ENCODE peak calls at places on chromosomes 7 and 10, in four cellular contexts. A is adrenal gland, D is LNCaP clone FGC, F is NT2/D1. U is an unnamed sample.
A peak's percentile ranks its signal among the peaks of the same experiment; 100 is the strongest.

GRCh38 chr10:71747808-71748523 is 25.4 kb downstream of the VSIR start:
- DNase-seq in A (no peak), D (no peak), F (no peak), U (no peak)

GRCh38 chr7:155369-156000 is 36.9 kb upstream of the FAM20C start:
- DNase-seq in A (no peak), D (no peak), F (no peak), U (no peak)

GRCh38 chr10:72764151-72764550 is 72.2 kb downstream of the MCU start:
- DNase-seq in A (no peak), D (no peak), F (no peak), U (no peak)

GRCh38 chr10:3668276-3668960 is 116.6 kb downstream of the KLF6 start:
- DNase-seq in A (peak; percentile 28), D (no peak), F (no peak), U (peak; percentile 46)

GRCh38 chr7:128909605-128910568 is 622 bp downstream of the KCP start:
- DNase-seq in A (no peak), D (no peak), F (no peak), U (no peak)

GRCh38 chr10:104393387-104393786 is 39.8 kb downstream of the CFAP58 start:
- DNase-seq in A (no peak), D (no peak), F (no peak), U (no peak)

GRCh38 chr10:125781374-125781773 is 5.8 kb upstream of the MMP21 start:
- DNase-seq in A (no peak), D (no peak), F (no peak), U (no peak)

GRCh38 chr10:126686271-126686670 is 15.8 kb upstream of the C10orf90 start:
- DNase-seq in A (no peak), D (no peak), F (no peak), U (no peak)

GRCh38 chr7:64504581-64505120 is 58.2 kb downstream of the ZNF680 start:
- DNase-seq in A (no peak), D (no peak), F (no peak), U (no peak)

GRCh38 chr7:154623399-154623798 is 379.5 kb downstream of the PAXIP1 start:
- DNase-seq in A (no peak), D (no peak), F (no peak), U (no peak)

GRCh38 chr7:49279886-49280285 is 355.5 kb downstream of the CDC14C start:
- DNase-seq in A (no peak), D (no peak), F (no peak), U (no peak)

GRCh38 chr10:77505431-77506334 is 131.9 kb downstream of the KCNMA1 start:
- DNase-seq in A (no peak), D (no peak), F (no peak), U (no peak)

GRCh38 chr10:26022831-26023230 is 88.8 kb downstream of the MYO3A start:
- DNase-seq in A (no peak), D (no peak), F (no peak), U (no peak)

GRCh38 chr7:45888993-45889366 is 692 bp downstream of the IGFBP1 start:
- DNase-seq in A (no peak), D (no peak), F (no peak), U (no peak)

GRCh38 chr7:39720586-39720985 is 97.2 kb downstream of the RALA start:
- DNase-seq in A (no peak), D (peak; percentile 80), F (no peak), U (peak; percentile 78)

GRCh38 chr10:119316002-119316358 is 108.6 kb downstream of the GRK5 start:
- DNase-seq in A (no peak), D (no peak), F (no peak), U (no peak)

GRCh38 chr10:51010977-51011376 is 63.3 kb upstream of the PRKG1 start:
- DNase-seq in A (peak; percentile 29), D (no peak), F (no peak), U (no peak)

GRCh38 chr7:17646181-17646956 is 293.9 kb downstream of the SNX13 start:
- DNase-seq in A (no peak), D (peak; percentile 6), F (no peak), U (no peak)

GRCh38 chr10:11331706-11332105 is 279.7 kb downstream of the USP6NL start:
- DNase-seq in A (no peak), D (no peak), F (no peak), U (no peak)

GRCh38 chr7:37495574-37496184 is 47.0 kb upstream of the ELMO1 start:
- DNase-seq in A (no peak), D (no peak), F (no peak), U (no peak)

GRCh38 chr10:26215923-26216576 is 524 bp upstream of the GAD2 start:
- DNase-seq in A (no peak), D (no peak), F (no peak), U (no peak)

GRCh38 chr7:150986099-150986512 is 4.7 kb upstream of the NOS3 start:
- DNase-seq in A (peak; percentile 67), D (no peak), F (no peak), U (no peak)

GRCh38 chr7:140239653-140239935 is 62.8 kb upstream of the KDM7A start:
- DNase-seq in A (no peak), D (no peak), F (no peak), U (no peak)

GRCh38 chr7:157693071-157693520 is 356.3 kb downstream of the DNAJB6 start:
- DNase-seq in A (no peak), D (no peak), F (no peak), U (no peak)

GRCh38 chr7:36280840-36281812 is 108.5 kb upstream of the ANLN start:
- DNase-seq in A (peak; percentile 83), D (no peak), F (peak; percentile 85), U (peak; percentile 45)

GRCh38 chr7:90879924-90880323 is 283.8 kb downstream of the CDK14 start:
- DNase-seq in A (no peak), D (no peak), F (no peak), U (no peak)

GRCh38 chr10:62437696-62438095 is 63.5 kb downstream of the ZNF365 start:
- DNase-seq in A (no peak), D (peak; percentile 43), F (peak; percentile 36), U (peak; percentile 22)

GRCh38 chr7:50921114-50921513 is 138.4 kb upstream of the GRB10 start:
- DNase-seq in A (no peak), D (no peak), F (no peak), U (no peak)

GRCh38 chr7:42603496-42603895 is 308.4 kb downstream of the C7orf25 start:
- DNase-seq in A (no peak), D (no peak), F (no peak), U (no peak)

GRCh38 chr10:13311177-13311575 is 11.3 kb upstream of the PHYH start:
- DNase-seq in A (no peak), D (no peak), F (no peak), U (no peak)

GRCh38 chr10:93478873-93479272 is 3.3 kb downstream of the MYOF start:
- DNase-seq in A (no peak), D (no peak), F (no peak), U (no peak)

GRCh38 chr7:100370303-100370702 is 3.0 kb upstream of the PILRA start:
- DNase-seq in A (no peak), D (no peak), F (peak; percentile 87), U (no peak)

DNA sequence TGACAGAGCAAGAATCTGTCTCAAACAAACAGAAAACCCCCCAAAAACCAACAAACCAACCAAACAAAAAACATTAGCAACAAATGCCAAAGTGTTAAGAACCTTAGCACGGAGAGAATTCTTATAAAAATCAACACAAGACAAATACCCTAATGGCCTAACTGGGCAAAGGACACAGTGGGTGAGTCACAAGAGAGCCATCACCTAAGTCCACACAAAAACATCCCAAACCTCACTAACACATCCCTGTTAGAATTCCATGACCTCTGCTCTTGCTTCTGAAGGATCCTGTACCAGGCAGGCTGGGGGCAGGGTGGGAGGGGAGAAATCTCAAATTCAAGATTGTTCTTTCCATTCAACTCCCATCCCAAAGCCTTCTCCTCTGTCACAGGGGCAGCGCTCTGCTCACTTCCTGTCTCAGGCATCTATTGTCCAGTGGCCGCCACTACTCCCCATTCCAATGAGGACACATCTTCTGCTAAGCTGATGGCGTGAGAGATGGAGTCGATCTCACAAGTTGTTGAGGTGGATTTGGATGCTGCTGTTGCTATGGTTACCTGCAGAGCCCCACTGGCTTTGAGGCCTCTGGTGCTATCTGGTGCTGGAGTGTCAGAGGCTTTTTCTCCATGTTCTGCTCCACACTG is 9.2 kb downstream of the IL15RA start:
- DNase-seq in A (no peak), D (no peak), F (no peak), U (no peak)
- H3K4me3 ChIP-seq in A (no peak overlapping the region), D (no peak overlapping the region), F (no peak overlapping the region), U (no peak overlapping the region)

GRCh38 chr10:5688587-5688986 is 3.9 kb downstream of the TASOR2 start:
- DNase-seq in A (no peak), D (no peak), F (no peak), U (no peak)

GRCh38 chr10:5694573-5694972 is 9.9 kb downstream of the TASOR2 start:
- DNase-seq in A (no peak), D (no peak), F (no peak), U (no peak)

GRCh38 chr10:5692476-5693358 is 8.1 kb downstream of the TASOR2 start:
- DNase-seq in A (peak; percentile 54), D (no peak), F (no peak), U (peak; percentile 22)

GRCh38 chr10:5697342-5697741 is 12.7 kb downstream of the TASOR2 start:
- DNase-seq in A (no peak), D (no peak), F (no peak), U (no peak)

DNA sequence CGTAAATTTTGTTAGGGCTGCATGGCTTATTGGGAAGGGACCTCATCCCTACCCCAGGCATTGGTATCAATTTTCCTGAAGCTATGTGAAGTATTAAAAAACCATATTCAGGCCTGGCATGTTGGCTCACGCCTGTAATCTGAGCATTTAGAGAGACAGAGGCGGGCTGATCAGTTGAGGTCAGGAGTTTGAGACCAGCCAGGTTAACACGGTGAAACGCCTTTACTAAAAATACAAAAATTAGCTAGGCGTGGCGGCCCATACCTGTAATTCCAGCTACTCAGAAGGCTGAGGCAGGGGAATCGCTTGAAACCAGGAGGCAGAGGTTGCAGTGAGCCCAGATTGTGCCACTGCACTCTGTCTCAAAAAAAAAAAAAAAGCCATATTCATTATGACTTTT is 7.1 kb downstream of the TASOR2 start:
- DNase-seq in A (no peak), D (no peak), F (no peak), U (no peak)
- H3K4me3 ChIP-seq in A (no peak overlapping the region), D (no peak overlapping the region), F (peak overlapping the region; percentile 50), U (no peak overlapping the region)

GRCh38 chr7:83419013-83419412 is 229.9 kb downstream of the SEMA3E start:
- DNase-seq in A (no peak), D (no peak), F (no peak), U (no peak)

GRCh38 chr7:83414947-83415346 is 234.0 kb downstream of the SEMA3E start:
- DNase-seq in A (no peak), D (no peak), F (no peak), U (no peak)

GRCh38 chr7:83413425-83413824 is 235.5 kb downstream of the SEMA3E start:
- DNase-seq in A (no peak), D (no peak), F (no peak), U (no peak)

GRCh38 chr7:83413831-83414230 is 235.1 kb downstream of the SEMA3E start:
- DNase-seq in A (no peak), D (no peak), F (no peak), U (no peak)

DNA sequence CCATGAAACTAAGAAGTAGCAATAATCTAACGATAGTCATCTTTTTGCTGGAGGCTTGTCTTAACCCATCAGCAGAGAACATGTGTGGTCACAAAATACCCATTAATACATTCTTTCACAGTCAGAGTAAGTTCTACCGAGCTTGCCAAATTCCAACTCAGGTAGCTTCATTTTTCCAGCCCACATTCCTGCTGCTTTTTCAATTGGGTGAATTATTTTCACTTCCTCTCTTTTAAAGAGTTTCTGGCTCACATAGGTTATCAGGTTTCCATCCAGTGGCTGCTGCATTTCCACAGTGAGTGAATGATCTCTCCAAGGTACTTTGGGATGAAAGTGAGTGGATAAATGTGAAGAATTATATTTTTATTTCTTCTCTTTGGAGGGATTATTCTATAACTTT is 233.1 kb downstream of the SEMA3E start:
- DNase-seq in A (no peak), D (no peak), F (no peak), U (peak; percentile 10)
- H3K4me3 ChIP-seq in A (no peak overlapping the region), D (no peak overlapping the region), F (no peak overlapping the region), U (no peak overlapping the region)

GRCh38 chr7:127251458-127252379 is 1.0 kb downstream of the GRM8 start:
- DNase-seq in A (peak; percentile 16), D (no peak), F (no peak), U (no peak)
- H3K4me3 ChIP-seq in A (peak overlapping the region; percentile 1), D (no peak overlapping the region), F (peak overlapping the region; percentile 75), U (peak overlapping the region; percentile 51)

U was measured in prostate gland.